ENCODE peak calls at places on chromosomes 13 and 19, in eight cellular contexts. One of them, this sample, is unnamed.

GRCh38 chr13:21671793-21672680 is 1.2 kb downstream of the FGF9 start:
- DNase-seq in testis: no peak
- DNase-seq in pancreas: no peak
- DNase-seq in stimulated activated CD8-positive, alpha-beta memory T cell treated with anti-CD3 and anti-CD28 coated beads, Interleukin-4, amount 100 ng/mL, for 1 hour: no peak
- DNase-seq in Daoy: no peak
- DNase-seq in T-helper 9 cell: no peak
- DNase-seq in omental fat pad: no peak
- DNase-seq in activated T-cell treated with anti-CD3 and anti-CD28 coated beads for 1 hour: no peak
- DNase-seq in this sample: peak; percentile 14

GRCh38 chr13:27997904-27998522 is 9.5 kb upstream of the URAD start:
- DNase-seq in stimulated activated CD8-positive, alpha-beta memory T cell treated with anti-CD3 and anti-CD28 coated beads, Interleukin-4, amount 100 ng/mL, for 1 hour: no peak
- DNase-seq in T-helper 9 cell: no peak
- DNase-seq in activated T-cell treated with anti-CD3 and anti-CD28 coated beads for 1 hour: peak; percentile 7
- DNase-seq in omental fat pad: no peak
- DNase-seq in Daoy: peak; percentile 42
- DNase-seq in pancreas: peak; percentile 66
- DNase-seq in testis: peak; percentile 68
- DNase-seq in this sample: peak; percentile 28

GRCh38 chr13:50928088-50928487 is 18.5 kb downstream of the RNASEH2B start:
- DNase-seq in T-helper 9 cell: no peak
- DNase-seq in activated T-cell treated with anti-CD3 and anti-CD28 coated beads for 1 hour: no peak
- DNase-seq in Daoy: no peak
- DNase-seq in testis: no peak
- DNase-seq in omental fat pad: no peak
- DNase-seq in stimulated activated CD8-positive, alpha-beta memory T cell treated with anti-CD3 and anti-CD28 coated beads, Interleukin-4, amount 100 ng/mL, for 1 hour: no peak
- DNase-seq in pancreas: no peak
- DNase-seq in this sample: no peak

GRCh38 chr19:1791879-1792278 is 20.2 kb downstream of the ATP8B3 start:
- DNase-seq in Daoy: no peak
- DNase-seq in omental fat pad: no peak
- DNase-seq in stimulated activated CD8-positive, alpha-beta memory T cell treated with anti-CD3 and anti-CD28 coated beads, Interleukin-4, amount 100 ng/mL, for 1 hour: no peak
- DNase-seq in activated T-cell treated with anti-CD3 and anti-CD28 coated beads for 1 hour: no peak
- DNase-seq in testis: no peak
- DNase-seq in T-helper 9 cell: no peak
- DNase-seq in pancreas: no peak
- DNase-seq in this sample: no peak

GRCh38 chr13:42615691-42616090 is 41.7 kb downstream of the TNFSF11 start:
- DNase-seq in T-helper 9 cell: no peak
- DNase-seq in testis: no peak
- DNase-seq in activated T-cell treated with anti-CD3 and anti-CD28 coated beads for 1 hour: no peak
- DNase-seq in stimulated activated CD8-positive, alpha-beta memory T cell treated with anti-CD3 and anti-CD28 coated beads, Interleukin-4, amount 100 ng/mL, for 1 hour: no peak
- DNase-seq in omental fat pad: no peak
- DNase-seq in pancreas: no peak
- DNase-seq in Daoy: no peak
- DNase-seq in this sample: no peak

GRCh38 chr19:13848811-13849241 is 28.1 kb upstream of the NANOS3 start:
- DNase-seq in Daoy: peak; percentile 25
- DNase-seq in omental fat pad: no peak
- DNase-seq in T-helper 9 cell: no peak
- DNase-seq in pancreas: no peak
- DNase-seq in activated T-cell treated with anti-CD3 and anti-CD28 coated beads for 1 hour: no peak
- DNase-seq in stimulated activated CD8-positive, alpha-beta memory T cell treated with anti-CD3 and anti-CD28 coated beads, Interleukin-4, amount 100 ng/mL, for 1 hour: no peak
- DNase-seq in testis: no peak
- DNase-seq in this sample: no peak

GRCh38 chr19:15120135-15121026 is 13.2 kb downstream of the SYDE1 start:
- DNase-seq in testis: no peak
- DNase-seq in T-helper 9 cell: no peak
- DNase-seq in omental fat pad: no peak
- DNase-seq in pancreas: no peak
- DNase-seq in stimulated activated CD8-positive, alpha-beta memory T cell treated with anti-CD3 and anti-CD28 coated beads, Interleukin-4, amount 100 ng/mL, for 1 hour: no peak
- DNase-seq in Daoy: no peak
- DNase-seq in activated T-cell treated with anti-CD3 and anti-CD28 coated beads for 1 hour: no peak
- DNase-seq in this sample: no peak

GRCh38 chr19:46294475-46294874 is 2.4 kb upstream of the HIF3A start:
- DNase-seq in T-helper 9 cell: no peak
- DNase-seq in testis: no peak
- DNase-seq in stimulated activated CD8-positive, alpha-beta memory T cell treated with anti-CD3 and anti-CD28 coated beads, Interleukin-4, amount 100 ng/mL, for 1 hour: no peak
- DNase-seq in omental fat pad: no peak
- DNase-seq in pancreas: no peak
- DNase-seq in Daoy: no peak
- DNase-seq in activated T-cell treated with anti-CD3 and anti-CD28 coated beads for 1 hour: no peak
- DNase-seq in this sample: no peak

GRCh38 chr13:20714161-20714560 is 10.7 kb downstream of the IL17D start:
- DNase-seq in activated T-cell treated with anti-CD3 and anti-CD28 coated beads for 1 hour: no peak
- DNase-seq in T-helper 9 cell: no peak
- DNase-seq in testis: no peak
- DNase-seq in Daoy: peak; percentile 68
- DNase-seq in omental fat pad: no peak
- DNase-seq in stimulated activated CD8-positive, alpha-beta memory T cell treated with anti-CD3 and anti-CD28 coated beads, Interleukin-4, amount 100 ng/mL, for 1 hour: no peak
- DNase-seq in pancreas: no peak
- DNase-seq in this sample: no peak

GRCh38 chr13:104580931-104581330 is 1514.7 kb upstream of the SLC10A2 start:
- DNase-seq in stimulated activated CD8-positive, alpha-beta memory T cell treated with anti-CD3 and anti-CD28 coated beads, Interleukin-4, amount 100 ng/mL, for 1 hour: no peak
- DNase-seq in pancreas: no peak
- DNase-seq in testis: no peak
- DNase-seq in Daoy: no peak
- DNase-seq in activated T-cell treated with anti-CD3 and anti-CD28 coated beads for 1 hour: no peak
- DNase-seq in T-helper 9 cell: no peak
- DNase-seq in omental fat pad: no peak
- DNase-seq in this sample: no peak

GRCh38 chr13:90105276-90105675 is 1242.2 kb upstream of the MIR17HG start:
- DNase-seq in Daoy: no peak
- DNase-seq in activated T-cell treated with anti-CD3 and anti-CD28 coated beads for 1 hour: no peak
- DNase-seq in pancreas: no peak
- DNase-seq in stimulated activated CD8-positive, alpha-beta memory T cell treated with anti-CD3 and anti-CD28 coated beads, Interleukin-4, amount 100 ng/mL, for 1 hour: no peak
- DNase-seq in omental fat pad: no peak
- DNase-seq in T-helper 9 cell: no peak
- DNase-seq in testis: no peak
- DNase-seq in this sample: no peak

GRCh38 chr13:66574606-66575005 is 655.5 kb downstream of the PCDH9 start:
- DNase-seq in omental fat pad: no peak
- DNase-seq in testis: no peak
- DNase-seq in activated T-cell treated with anti-CD3 and anti-CD28 coated beads for 1 hour: no peak
- DNase-seq in pancreas: no peak
- DNase-seq in Daoy: no peak
- DNase-seq in T-helper 9 cell: no peak
- DNase-seq in stimulated activated CD8-positive, alpha-beta memory T cell treated with anti-CD3 and anti-CD28 coated beads, Interleukin-4, amount 100 ng/mL, for 1 hour: no peak
- DNase-seq in this sample: peak; percentile 29

GRCh38 chr19:18626906-18627305 is 9.9 kb upstream of the KLHL26 start:
- DNase-seq in Daoy: no peak
- DNase-seq in pancreas: no peak
- DNase-seq in T-helper 9 cell: no peak
- DNase-seq in omental fat pad: no peak
- DNase-seq in testis: no peak
- DNase-seq in stimulated activated CD8-positive, alpha-beta memory T cell treated with anti-CD3 and anti-CD28 coated beads, Interleukin-4, amount 100 ng/mL, for 1 hour: no peak
- DNase-seq in activated T-cell treated with anti-CD3 and anti-CD28 coated beads for 1 hour: no peak
- DNase-seq in this sample: no peak

GRCh38 chr19:51695702-51696315 is 2.7 kb downstream of the SPACA6 start:
- DNase-seq in activated T-cell treated with anti-CD3 and anti-CD28 coated beads for 1 hour: no peak
- DNase-seq in testis: no peak
- DNase-seq in stimulated activated CD8-positive, alpha-beta memory T cell treated with anti-CD3 and anti-CD28 coated beads, Interleukin-4, amount 100 ng/mL, for 1 hour: no peak
- DNase-seq in omental fat pad: no peak
- DNase-seq in T-helper 9 cell: no peak
- DNase-seq in pancreas: no peak
- DNase-seq in Daoy: no peak
- DNase-seq in this sample: no peak

GRCh38 chr19:46579286-46579944 is 21.7 kb upstream of the CALM3 start:
- DNase-seq in pancreas: no peak
- DNase-seq in activated T-cell treated with anti-CD3 and anti-CD28 coated beads for 1 hour: no peak
- DNase-seq in testis: peak; percentile 36
- DNase-seq in T-helper 9 cell: no peak
- DNase-seq in omental fat pad: no peak
- DNase-seq in stimulated activated CD8-positive, alpha-beta memory T cell treated with anti-CD3 and anti-CD28 coated beads, Interleukin-4, amount 100 ng/mL, for 1 hour: no peak
- DNase-seq in Daoy: no peak
- DNase-seq in this sample: no peak

GRCh38 chr19:54572696-54573311 is 786 bp upstream of the LILRA2 start:
- DNase-seq in pancreas: no peak
- DNase-seq in activated T-cell treated with anti-CD3 and anti-CD28 coated beads for 1 hour: no peak
- DNase-seq in testis: no peak
- DNase-seq in omental fat pad: no peak
- DNase-seq in Daoy: no peak
- DNase-seq in stimulated activated CD8-positive, alpha-beta memory T cell treated with anti-CD3 and anti-CD28 coated beads, Interleukin-4, amount 100 ng/mL, for 1 hour: no peak
- DNase-seq in T-helper 9 cell: no peak
- DNase-seq in this sample: no peak

GRCh38 chr13:30880151-30880551 is 25.9 kb upstream of the MEDAG start:
- DNase-seq in pancreas: no peak
- DNase-seq in stimulated activated CD8-positive, alpha-beta memory T cell treated with anti-CD3 and anti-CD28 coated beads, Interleukin-4, amount 100 ng/mL, for 1 hour: no peak
- DNase-seq in testis: no peak
- DNase-seq in activated T-cell treated with anti-CD3 and anti-CD28 coated beads for 1 hour: no peak
- DNase-seq in T-helper 9 cell: no peak
- DNase-seq in Daoy: no peak
- DNase-seq in omental fat pad: no peak
- DNase-seq in this sample: peak; percentile 34

GRCh38 chr19:6685962-6686627 is 16.1 kb upstream of the TNFSF14 start:
- DNase-seq in testis: no peak
- DNase-seq in pancreas: no peak
- DNase-seq in Daoy: no peak
- DNase-seq in omental fat pad: no peak
- DNase-seq in stimulated activated CD8-positive, alpha-beta memory T cell treated with anti-CD3 and anti-CD28 coated beads, Interleukin-4, amount 100 ng/mL, for 1 hour: no peak
- DNase-seq in activated T-cell treated with anti-CD3 and anti-CD28 coated beads for 1 hour: no peak
- DNase-seq in T-helper 9 cell: no peak
- DNase-seq in this sample: no peak

GRCh38 chr13:72920097-72920496 is 138.2 kb downstream of the PIBF1 start:
- DNase-seq in testis: no peak
- DNase-seq in omental fat pad: no peak
- DNase-seq in T-helper 9 cell: no peak
- DNase-seq in Daoy: no peak
- DNase-seq in pancreas: no peak
- DNase-seq in activated T-cell treated with anti-CD3 and anti-CD28 coated beads for 1 hour: no peak
- DNase-seq in stimulated activated CD8-positive, alpha-beta memory T cell treated with anti-CD3 and anti-CD28 coated beads, Interleukin-4, amount 100 ng/mL, for 1 hour: no peak
- DNase-seq in this sample: no peak

GRCh38 chr13:73737214-73737613 is 397.0 kb downstream of the KLF12 start:
- DNase-seq in Daoy: no peak
- DNase-seq in omental fat pad: no peak
- DNase-seq in testis: no peak
- DNase-seq in activated T-cell treated with anti-CD3 and anti-CD28 coated beads for 1 hour: no peak
- DNase-seq in stimulated activated CD8-positive, alpha-beta memory T cell treated with anti-CD3 and anti-CD28 coated beads, Interleukin-4, amount 100 ng/mL, for 1 hour: no peak
- DNase-seq in pancreas: no peak
- DNase-seq in T-helper 9 cell: no peak
- DNase-seq in this sample: no peak

GRCh38 chr13:75705395-75705794 is 69.3 kb downstream of the LMO7 start:
- DNase-seq in T-helper 9 cell: no peak
- DNase-seq in Daoy: peak; percentile 64
- DNase-seq in pancreas: no peak
- DNase-seq in stimulated activated CD8-positive, alpha-beta memory T cell treated with anti-CD3 and anti-CD28 coated beads, Interleukin-4, amount 100 ng/mL, for 1 hour: no peak
- DNase-seq in omental fat pad: no peak
- DNase-seq in activated T-cell treated with anti-CD3 and anti-CD28 coated beads for 1 hour: no peak
- DNase-seq in testis: no peak
- DNase-seq in this sample: no peak

GRCh38 chr13:108230377-108230776 is 12.2 kb downstream of the ABHD13 start:
- DNase-seq in testis: no peak
- DNase-seq in T-helper 9 cell: no peak
- DNase-seq in Daoy: no peak
- DNase-seq in pancreas: no peak
- DNase-seq in stimulated activated CD8-positive, alpha-beta memory T cell treated with anti-CD3 and anti-CD28 coated beads, Interleukin-4, amount 100 ng/mL, for 1 hour: no peak
- DNase-seq in omental fat pad: no peak
- DNase-seq in activated T-cell treated with anti-CD3 and anti-CD28 coated beads for 1 hour: no peak
- DNase-seq in this sample: no peak

GRCh38 chr19:45876161-45876410 is 9.9 kb downstream of the IRF2BP1 start:
- DNase-seq in pancreas: no peak
- DNase-seq in T-helper 9 cell: no peak
- DNase-seq in Daoy: no peak
- DNase-seq in stimulated activated CD8-positive, alpha-beta memory T cell treated with anti-CD3 and anti-CD28 coated beads, Interleukin-4, amount 100 ng/mL, for 1 hour: no peak
- DNase-seq in omental fat pad: no peak
- DNase-seq in testis: no peak
- DNase-seq in activated T-cell treated with anti-CD3 and anti-CD28 coated beads for 1 hour: no peak
- DNase-seq in this sample: no peak

GRCh38 chr13:49304763-49305695 is 57.3 kb downstream of the CDADC1 start:
- DNase-seq in Daoy: no peak
- DNase-seq in pancreas: no peak
- DNase-seq in activated T-cell treated with anti-CD3 and anti-CD28 coated beads for 1 hour: no peak
- DNase-seq in stimulated activated CD8-positive, alpha-beta memory T cell treated with anti-CD3 and anti-CD28 coated beads, Interleukin-4, amount 100 ng/mL, for 1 hour: no peak
- DNase-seq in T-helper 9 cell: no peak
- DNase-seq in testis: no peak
- DNase-seq in omental fat pad: no peak
- DNase-seq in this sample: no peak

GRCh38 chr13:75437582-75438318 is 44.2 kb downstream of the TBC1D4 start:
- DNase-seq in stimulated activated CD8-positive, alpha-beta memory T cell treated with anti-CD3 and anti-CD28 coated beads, Interleukin-4, amount 100 ng/mL, for 1 hour: no peak
- DNase-seq in T-helper 9 cell: no peak
- DNase-seq in activated T-cell treated with anti-CD3 and anti-CD28 coated beads for 1 hour: no peak
- DNase-seq in pancreas: no peak
- DNase-seq in omental fat pad: no peak
- DNase-seq in Daoy: no peak
- DNase-seq in testis: no peak
- DNase-seq in this sample: no peak

GRCh38 chr13:78054152-78054551 is 135.5 kb upstream of the EDNRB start:
- DNase-seq in T-helper 9 cell: no peak
- DNase-seq in Daoy: no peak
- DNase-seq in stimulated activated CD8-positive, alpha-beta memory T cell treated with anti-CD3 and anti-CD28 coated beads, Interleukin-4, amount 100 ng/mL, for 1 hour: no peak
- DNase-seq in activated T-cell treated with anti-CD3 and anti-CD28 coated beads for 1 hour: no peak
- DNase-seq in pancreas: no peak
- DNase-seq in testis: no peak
- DNase-seq in omental fat pad: no peak
- DNase-seq in this sample: no peak